ENCODE peak calls at places on chromosomes 1 and 21, in seven cellular contexts. G is colonic mucosa, O is lower leg skin, N is AG09309, P is lower lobe of right lung, I is PC-3, J is EL. R is an unnamed sample.

GRCh38 chr1:85450832-85451231 is 14.1 kb downstream of the DDAH1 start:
- DNase-seq in J (no peak), G (no peak), N (no peak), I (peak), O (no peak), P (peak), R (no peak)

GRCh38 chr1:84143796-84144565 is at the start of gene PRKACB:
- DNase-seq in O (no peak), N (no peak), G (no peak), I (peak), P (no peak), J (peak), R (peak)

GRCh38 chr1:54580856-54581550 is 33.0 kb downstream of the ACOT11 start:
- DNase-seq in J (no peak), N (no peak), P (no peak), G (no peak), O (no peak), I (no peak), R (no peak)

GRCh38 chr1:116298746-116299145 is 74.3 kb upstream of the ATP1A1 start:
- DNase-seq in J (no peak), G (no peak), P (no peak), N (no peak), O (no peak), I (no peak), R (no peak)

GRCh38 chr21:35349378-35350080 is 300.4 kb upstream of the RUNX1 start:
- DNase-seq in P (no peak), J (no peak), O (no peak), I (no peak), G (no peak), N (no peak), R (peak)

GRCh38 chr1:18109756-18110597 is 2.4 kb downstream of the IGSF21 start:
- DNase-seq in N (no peak), J (no peak), O (no peak), P (no peak), G (peak), I (no peak), R (no peak)

GRCh38 chr1:204806943-204807624 is 63.6 kb upstream of the NFASC start:
- DNase-seq in G (peak), N (no peak), J (peak), O (peak), I (peak), P (peak), R (peak)

GRCh38 chr1:226890331-226891108 is 20.1 kb downstream of the PSEN2 start:
- DNase-seq in J (no peak), P (no peak), O (no peak), N (no peak), I (no peak), G (no peak), R (no peak)

GRCh38 chr21:38984982-38985422 is 179.3 kb downstream of the ETS2 start:
- DNase-seq in I (no peak), G (no peak), J (peak), P (no peak), N (peak), O (no peak), R (peak)

GRCh38 chr21:16241500-16241963 is 511.8 kb downstream of the USP25 start:
- DNase-seq in P (no peak), O (no peak), J (no peak), G (no peak), N (no peak), I (no peak), R (peak)

GRCh38 chr1:203026666-203027663 is 674 bp downstream of the PPFIA4 start:
- DNase-seq in G (peak), P (no peak), N (no peak), I (no peak), O (peak), J (no peak), R (no peak)

R was measured in fibroblast of mammary gland.